ENCODE peak calls at places on chromosomes 7 and 10, in nine cellular contexts. E is lung; U is tibial artery; N is colonic mucosa; L is left lung; A is right cardiac atrium; F is RWPE2; I is effector memory CD4-positive, alpha-beta T cell; C is PC-9. Y is an unnamed sample. For H3K27me3, the result is how much of the 10 kb centered on the place peaks cover.

GRCh38 chr10:60434418-60435046 is 44.9 kb upstream of the ANK3 start:
- DNase-seq in E (no peak), U (peak), N (peak), L (no peak), A (no peak), F (no peak), I (no peak), C (peak), Y (no peak)

GRCh38 chr10:44946201-44946600 is 13.4 kb upstream of the RASSF4 start:
- DNase-seq in E (no peak), U (no peak), N (no peak), L (no peak), A (no peak), F (no peak), I (no peak), C (no peak), Y (peak)

GRCh38 chr7:123241809-123242208 is 42.0 kb upstream of the SLC13A1 start:
- DNase-seq in E (no peak), U (no peak), N (no peak), L (no peak), A (no peak), F (no peak), I (no peak), C (no peak), Y (no peak)

GRCh38 chr7:116232920-116233319 is 22.6 kb downstream of the TES start:
- DNase-seq in E (no peak), U (no peak), N (no peak), L (no peak), A (no peak), F (no peak), I (no peak), C (no peak), Y (no peak)

GRCh38 chr7:29609162-29610030 is 45.8 kb downstream of the PRR15 start:
- DNase-seq in E (no peak), U (no peak), N (peak), L (no peak), A (no peak), F (no peak), I (no peak), C (peak), Y (no peak)

GRCh38 chr10:116769368-116769767 is 27.0 kb upstream of the HSPA12A start:
- DNase-seq in E (no peak), U (no peak), N (no peak), L (no peak), A (no peak), F (no peak), I (no peak), C (no peak), Y (no peak)

GRCh38 chr7:66304536-66304935 is 99.4 kb downstream of the TPST1 start:
- DNase-seq in E (no peak), U (no peak), N (no peak), L (no peak), A (no peak), F (no peak), I (no peak), C (no peak), Y (no peak)

GRCh38 chr7:151062399-151063211 is 3.2 kb downstream of the SLC4A2 start:
- DNase-seq in E (peak), U (no peak), N (peak), L (peak), A (no peak), F (no peak), I (no peak), C (peak), Y (no peak)

GRCh38 chr10:17435187-17435586 is 19.2 kb downstream of the ST8SIA6 start:
- DNase-seq in E (no peak), U (no peak), N (no peak), L (no peak), A (no peak), F (no peak), I (no peak), C (no peak), Y (no peak)

GRCh38 chr7:46747222-46747621 is 826.1 kb upstream of the IGFBP3 start:
- DNase-seq in E (no peak), U (no peak), N (no peak), L (no peak), A (no peak), F (no peak), I (no peak), C (peak), Y (no peak)

GRCh38 chr7:113622796-113623195 is 296.0 kb downstream of the PPP1R3A start:
- DNase-seq in E (no peak), U (no peak), N (no peak), L (no peak), A (no peak), F (no peak), I (no peak), C (no peak), Y (no peak)

GRCh38 chr10:131213651-131214505 is 97.6 kb downstream of the TCERG1L start:
- DNase-seq in E (no peak), U (no peak), N (no peak), L (no peak), A (peak), F (peak), I (no peak), C (no peak), Y (no peak)

GRCh38 chr7:33061282-33061928 is 1.2 kb downstream of the NT5C3A start:
- DNase-seq in E (no peak), U (no peak), N (no peak), L (no peak), A (no peak), F (no peak), I (no peak), C (no peak), Y (no peak)

GRCh38 chr10:71678057-71678805 is 41.3 kb downstream of the C10orf105 start:
- DNase-seq in E (no peak), U (no peak), N (no peak), L (no peak), A (no peak), F (no peak), I (no peak), C (no peak), Y (no peak)

GRCh38 chr7:123562121-123562520 is 4.5 kb upstream of the NDUFA5 start:
- DNase-seq in E (no peak), U (no peak), N (no peak), L (no peak), A (no peak), F (no peak), I (no peak), C (no peak), Y (no peak)

GRCh38 chr10:63665765-63666164 is 144.6 kb downstream of the REEP3 start:
- DNase-seq in E (no peak), U (no peak), N (no peak), L (no peak), A (no peak), F (no peak), I (no peak), C (no peak), Y (no peak)

GRCh38 chr10:97278491-97278989 is 13.9 kb downstream of the ARHGAP19 start:
- DNase-seq in E (no peak), U (no peak), N (no peak), L (no peak), A (no peak), F (no peak), I (no peak), C (no peak), Y (no peak)

GRCh38 chr10:77505431-77506334 is 131.9 kb downstream of the KCNMA1 start:
- DNase-seq in E (no peak), U (no peak), N (no peak), L (no peak), A (no peak), F (no peak), I (no peak), C (no peak), Y (no peak)

GRCh38 chr10:7550038-7550437 is 116.7 kb downstream of the ITIH5 start:
- DNase-seq in E (no peak), U (no peak), N (no peak), L (no peak), A (no peak), F (no peak), I (no peak), C (no peak), Y (no peak)

GRCh38 chr10:110502851-110503301 is 5.2 kb downstream of the DUSP5 start:
- DNase-seq in E (peak), U (peak), N (peak), L (peak), A (peak), F (no peak), I (no peak), C (no peak), Y (peak)

GRCh38 chr7:157523371-157523765 is 186.6 kb downstream of the DNAJB6 start:
- DNase-seq in E (no peak), U (no peak), N (no peak), L (peak), A (no peak), F (peak), I (no peak), C (no peak), Y (no peak)

GRCh38 chr10:43249151-43249961 is 17.5 kb downstream of the RASGEF1A start:
- DNase-seq in E (no peak), U (peak), N (no peak), L (peak), A (peak), F (peak), I (no peak), C (no peak), Y (peak)

GRCh38 chr7:157016024-157016351 is 5.5 kb upstream of the MNX1 start:
- DNase-seq in E (no peak), U (no peak), N (no peak), L (no peak), A (no peak), F (no peak), I (no peak), C (no peak), Y (no peak)

GRCh38 chr10:88178758-88179157 is 315.3 kb downstream of the PTEN start:
- DNase-seq in E (no peak), U (no peak), N (no peak), L (no peak), A (no peak), F (no peak), I (no peak), C (no peak), Y (no peak)

GRCh38 chr10:132931258-132931657 is 11.1 kb downstream of the CFAP46 start:
- DNase-seq in E (no peak), U (no peak), N (no peak), L (no peak), A (no peak), F (no peak), I (no peak), C (no peak), Y (no peak)

GRCh38 chr7:111091623-111092370 is 870 bp downstream of the LRRN3 start:
- DNase-seq in E (no peak), U (no peak), N (no peak), L (no peak), A (no peak), F (no peak), I (no peak), C (no peak), Y (no peak)
- H3K27ac ChIP-seq in E (peak), U (peak), N (no peak), L (peak), A (peak), F (no peak), I (no peak), C (no peak), Y (peak)

GRCh38 chr10:101353692-101354583 is at the start of gene BTRC:
- DNase-seq in E (peak), U (peak), N (peak), L (peak), A (peak), F (peak), I (peak), C (peak), Y (peak)

GRCh38 chr10:101357958-101358357 is 4.0 kb downstream of the BTRC start:
- DNase-seq in E (no peak), U (no peak), N (no peak), L (no peak), A (no peak), F (no peak), I (no peak), C (no peak), Y (no peak)

GRCh38 chr10:101354584-101355070 is 662 bp downstream of the BTRC start:
- DNase-seq in E (no peak), U (no peak), N (no peak), L (no peak), A (no peak), F (no peak), I (no peak), C (no peak), Y (no peak)

GRCh38 chr10:101356132-101356531 is 2.2 kb downstream of the BTRC start:
- DNase-seq in E (no peak), U (no peak), N (no peak), L (no peak), A (no peak), F (no peak), I (no peak), C (no peak), Y (no peak)

DNA sequence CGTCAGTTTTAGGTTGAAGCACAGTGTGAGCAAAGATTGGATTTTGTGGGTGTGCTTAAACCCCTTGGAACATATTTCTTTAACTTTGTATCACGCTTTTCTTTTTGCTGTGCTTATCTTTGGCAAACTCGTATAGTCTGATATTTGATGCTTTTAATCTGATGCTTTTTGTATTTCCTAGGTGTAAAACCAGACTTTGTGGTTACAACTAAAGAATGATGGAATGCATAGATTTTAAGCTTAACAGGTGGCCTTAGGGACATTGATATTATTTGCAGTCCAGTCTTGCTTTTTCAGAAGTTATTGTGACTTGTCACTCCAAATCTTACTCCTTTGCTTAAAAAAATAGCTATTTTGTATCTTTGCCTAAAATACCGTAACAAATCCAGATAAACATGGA is 1.3 kb downstream of the BTRC start:
- DNase-seq in E (no peak), U (no peak), N (no peak), L (no peak), A (no peak), F (no peak), I (no peak), C (no peak), Y (no peak)
- H3K4me3 ChIP-seq in E (no peak), U (no peak), N (no peak), L (no peak), A (peak), F (no peak), I (no peak), C (peak), Y (peak)

GRCh38 chr7:290554-291301 is 758 bp downstream of the FOXL3 start:
- DNase-seq in E (no peak), U (no peak), N (no peak), L (no peak), A (no peak), F (no peak), I (no peak), C (no peak), Y (no peak)
- H3K27me3 ChIP-seq in E (under half), U (half or more), N (under half), L (half or more), A (under half), F (half or more), I (under half), C (half or more), Y (half or more)

DNA sequence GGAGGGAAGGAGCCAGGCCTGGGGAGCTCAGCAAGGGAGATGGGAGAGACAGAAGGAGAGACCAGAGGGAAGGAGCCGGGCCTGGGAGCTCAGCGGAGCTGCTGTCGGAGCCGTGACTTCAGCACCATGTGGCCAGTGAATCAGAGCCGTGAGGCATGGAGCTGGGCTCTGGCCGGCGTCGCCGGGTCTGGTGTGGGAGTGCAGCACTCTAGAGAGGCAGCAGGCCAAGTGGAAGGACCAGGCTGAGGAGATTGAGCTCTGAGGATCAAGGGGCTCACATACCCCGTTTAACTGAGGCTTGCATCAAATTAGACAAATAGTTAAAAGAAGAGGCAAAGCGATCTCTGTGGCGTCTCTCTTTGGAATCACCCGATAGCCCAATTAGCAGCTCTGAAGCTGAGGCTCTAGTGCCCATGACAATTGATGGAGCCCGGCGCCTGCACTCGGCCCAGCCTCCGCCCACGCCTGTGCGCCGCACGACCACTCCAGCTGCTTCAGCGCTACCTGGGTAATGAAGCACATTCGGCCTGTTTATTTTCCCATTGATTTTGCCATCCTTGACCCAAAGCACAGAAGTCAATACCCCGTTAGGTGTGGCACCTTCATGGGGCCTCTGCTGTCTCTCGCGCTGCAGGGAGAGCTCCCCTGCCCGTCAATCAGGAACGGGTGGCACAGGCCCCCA is 150.2 kb downstream of the MAD1L1 start:
- DNase-seq in E (no peak), U (no peak), N (no peak), L (no peak), A (peak), F (no peak), I (no peak), C (no peak), Y (no peak)
- H3K27ac ChIP-seq in E (no peak), U (no peak), N (no peak), L (no peak), A (no peak), F (no peak), I (no peak), C (no peak), Y (no peak)

GRCh38 chr7:107563072-107563760 is 504 bp downstream of the COG5 start:
- DNase-seq in E (no peak), U (peak), N (no peak), L (no peak), A (no peak), F (peak), I (no peak), C (no peak), Y (no peak)

GRCh38 chr7:107559864-107560263 is 3.9 kb downstream of the COG5 start:
- DNase-seq in E (no peak), U (no peak), N (no peak), L (no peak), A (no peak), F (no peak), I (no peak), C (no peak), Y (no peak)

GRCh38 chr7:107563761-107564552 is at the start of the genes COG5 and DUS4L:
- DNase-seq in E (peak), U (peak), N (peak), L (peak), A (peak), F (peak), I (peak), C (peak), Y (peak)

GRCh38 chr7:107564553-107565298 is 955 bp downstream of the DUS4L start:
- DNase-seq in E (no peak), U (no peak), N (no peak), L (no peak), A (no peak), F (no peak), I (no peak), C (no peak), Y (no peak)

DNA sequence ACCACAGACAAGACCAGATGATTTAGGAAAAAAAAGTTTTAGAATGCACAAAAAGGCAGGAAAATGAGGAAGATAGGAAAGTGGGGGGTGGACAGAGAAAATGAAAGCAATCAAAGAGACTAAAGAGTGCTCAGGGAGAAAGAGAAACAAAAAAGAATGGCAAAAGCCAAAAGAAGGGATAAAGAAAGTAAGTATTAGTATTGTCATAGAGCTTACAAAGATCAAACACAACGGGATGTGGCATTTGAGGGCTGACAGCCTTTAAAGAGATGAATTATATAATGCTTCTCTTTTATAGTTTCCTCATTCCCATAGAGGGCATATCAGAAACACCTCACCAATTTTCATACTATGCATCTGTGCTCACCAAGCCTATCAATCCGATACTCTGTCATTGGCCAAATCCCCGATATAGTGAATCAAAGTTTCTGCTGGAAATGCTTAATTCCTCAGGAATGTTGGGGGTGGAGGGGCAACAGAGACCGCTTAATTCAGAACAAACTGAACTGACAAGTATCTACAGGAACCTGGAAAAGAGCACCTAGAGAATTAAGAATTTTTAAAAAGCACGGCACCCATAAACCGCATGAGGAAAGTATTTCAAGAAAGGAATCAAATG is 2.7 kb downstream of the COG5 start:
- DNase-seq in E (no peak), U (no peak), N (no peak), L (no peak), A (no peak), F (no peak), I (peak), C (no peak), Y (no peak)
- H3K4me3 ChIP-seq in E (no peak), U (no peak), N (no peak), L (no peak), A (no peak), F (peak), I (peak), C (no peak), Y (no peak)

DNA sequence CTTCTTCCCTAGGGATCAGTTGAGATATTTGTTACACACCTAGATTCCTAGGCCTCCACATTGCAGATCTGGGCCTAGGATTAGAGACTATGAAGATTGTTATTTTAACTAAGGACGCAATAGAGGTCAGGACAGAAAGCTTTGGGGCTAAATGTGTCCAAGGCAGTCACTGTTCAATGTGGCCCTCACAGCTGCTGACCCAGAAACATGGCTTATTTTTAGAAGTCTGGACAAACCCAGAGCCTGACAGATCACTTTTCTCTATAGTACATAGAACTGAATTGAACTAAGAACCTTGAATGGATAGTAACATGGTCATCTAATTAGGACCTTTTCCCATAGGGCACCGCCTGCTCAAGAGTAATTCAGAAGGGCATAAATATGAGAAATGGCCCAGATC is 146.6 kb upstream of the AUTS2 start:
- DNase-seq in E (no peak), U (no peak), N (no peak), L (no peak), A (no peak), F (no peak), I (no peak), C (no peak), Y (no peak)
- H3K27me3 ChIP-seq in E (under half), U (under half), N (under half), L (under half), A (under half), F (under half), I (under half), C (under half), Y (under half)

GRCh38 chr10:34815174-34816066 is at the start of gene PARD3:
- DNase-seq in E (peak), U (peak), N (peak), L (peak), A (peak), F (no peak), I (no peak), C (peak), Y (no peak)
- H3K27ac ChIP-seq in E (peak), U (peak), N (peak), L (peak), A (peak), F (peak), I (no peak), C (no peak), Y (peak)

DNA sequence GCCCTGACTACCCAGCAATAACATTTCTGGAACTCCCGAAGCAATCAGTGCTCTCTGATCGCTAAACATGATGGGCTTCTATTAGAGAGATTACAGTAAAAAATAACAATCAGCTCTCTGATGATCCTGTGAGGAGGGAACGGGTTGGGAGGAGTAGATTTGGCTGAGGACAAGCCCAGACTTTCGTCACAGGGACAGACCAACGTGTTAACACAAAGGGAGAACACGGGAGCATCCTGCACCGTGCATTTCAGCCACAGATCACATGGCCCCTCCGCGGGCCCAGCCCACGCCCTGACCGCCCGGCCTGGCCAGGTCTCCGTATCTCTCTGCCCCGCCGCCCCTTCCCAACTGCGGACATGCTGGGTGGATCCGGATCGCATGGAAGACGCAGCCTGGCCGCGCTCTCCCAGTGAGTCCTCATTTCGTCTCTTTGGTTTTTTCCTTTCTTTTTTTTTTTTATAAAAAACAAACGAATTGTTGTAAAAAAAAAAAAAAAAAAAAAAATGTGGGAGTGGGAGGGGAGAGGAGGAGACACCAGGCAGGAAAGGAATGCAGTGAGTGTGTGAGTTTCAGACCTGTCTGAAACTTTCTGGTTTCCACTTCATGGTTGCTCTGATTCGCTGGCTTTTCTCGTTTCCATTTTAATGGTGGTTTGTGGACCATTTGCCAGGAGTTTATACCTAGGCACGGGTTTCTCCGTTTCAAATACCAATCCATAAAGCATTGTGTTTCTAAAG is 94.9 kb upstream of the AGBL3 start:
- DNase-seq in E (peak), U (peak), N (peak), L (peak), A (peak), F (peak), I (no peak), C (peak), Y (peak)
- H3K4me3 ChIP-seq in E (peak), U (peak), N (peak), L (peak), A (peak), F (peak), I (no peak), C (peak), Y (peak)